ENCODE peak calls at places on chromosomes 2 and 18, in four cellular contexts. One of them, this sample, is unnamed.

GRCh38 chr18:46761054-46761769 is 4.4 kb upstream of the ST8SIA5 start:
- DNase-seq in GM13976: no peak
- DNase-seq in T-helper 9 cell: no peak
- DNase-seq in cardiac fibroblast: no peak
- DNase-seq in this sample: no peak

GRCh38 chr2:72040629-72041403 is 106.8 kb downstream of the CYP26B1 start:
- DNase-seq in GM13976: no peak
- DNase-seq in T-helper 9 cell: no peak
- DNase-seq in cardiac fibroblast: peak
- DNase-seq in this sample: no peak

GRCh38 chr2:31812051-31812798 is 198.6 kb downstream of the MEMO1 start:
- DNase-seq in GM13976: peak
- DNase-seq in T-helper 9 cell: no peak
- DNase-seq in cardiac fibroblast: peak
- DNase-seq in this sample: peak

GRCh38 chr18:79965119-79965902 is 868 bp downstream of the HSBP1L1 start:
- DNase-seq in GM13976: no peak
- DNase-seq in T-helper 9 cell: no peak
- DNase-seq in cardiac fibroblast: peak
- DNase-seq in this sample: no peak

GRCh38 chr2:224523626-224524577 is 61.3 kb downstream of the CUL3 start:
- DNase-seq in GM13976: no peak
- DNase-seq in T-helper 9 cell: no peak
- DNase-seq in cardiac fibroblast: no peak
- DNase-seq in this sample: no peak

GRCh38 chr18:79502785-79503184 is 107.1 kb downstream of the NFATC1 start:
- DNase-seq in GM13976: no peak
- DNase-seq in T-helper 9 cell: no peak
- DNase-seq in cardiac fibroblast: peak
- DNase-seq in this sample: no peak

GRCh38 chr2:45130758-45131157 is 121.5 kb upstream of the SIX2 start:
- DNase-seq in GM13976: no peak
- DNase-seq in T-helper 9 cell: no peak
- DNase-seq in cardiac fibroblast: peak
- DNase-seq in this sample: no peak

GRCh38 chr18:67386028-67386427 is 130.5 kb downstream of the DSEL start:
- DNase-seq in GM13976: no peak
- DNase-seq in T-helper 9 cell: no peak
- DNase-seq in cardiac fibroblast: no peak
- DNase-seq in this sample: no peak

GRCh38 chr2:38666578-38666926 is 638 bp downstream of the GALM start:
- DNase-seq in GM13976: no peak
- DNase-seq in T-helper 9 cell: no peak
- DNase-seq in cardiac fibroblast: peak
- DNase-seq in this sample: no peak

GRCh38 chr2:163601377-163601776 is 134.4 kb downstream of the FIGN start:
- DNase-seq in GM13976: no peak
- DNase-seq in T-helper 9 cell: no peak
- DNase-seq in cardiac fibroblast: no peak
- DNase-seq in this sample: no peak

GRCh38 chr2:156466739-156467405 is 30.7 kb downstream of the GPD2 start:
- DNase-seq in GM13976: no peak
- DNase-seq in T-helper 9 cell: no peak
- DNase-seq in cardiac fibroblast: peak
- DNase-seq in this sample: no peak

GRCh38 chr2:200453142-200453852 is 56.6 kb downstream of the KCTD18 start:
- DNase-seq in GM13976: no peak
- DNase-seq in T-helper 9 cell: no peak
- DNase-seq in cardiac fibroblast: no peak
- DNase-seq in this sample: no peak

GRCh38 chr2:20052872-20053281 is 1.4 kb upstream of the LAPTM4A start:
- DNase-seq in GM13976: no peak
- DNase-seq in T-helper 9 cell: no peak
- DNase-seq in cardiac fibroblast: peak
- DNase-seq in this sample: no peak

GRCh38 chr2:73979686-73980085 is 5.0 kb upstream of the TET3 start:
- DNase-seq in GM13976: no peak
- DNase-seq in T-helper 9 cell: no peak
- DNase-seq in cardiac fibroblast: peak
- DNase-seq in this sample: no peak

GRCh38 chr2:107591541-107591940 is 235.2 kb upstream of the RGPD4 start:
- DNase-seq in GM13976: no peak
- DNase-seq in T-helper 9 cell: no peak
- DNase-seq in cardiac fibroblast: peak
- DNase-seq in this sample: no peak

GRCh38 chr2:154589514-154589913 is 109.0 kb upstream of the KCNJ3 start:
- DNase-seq in GM13976: no peak
- DNase-seq in T-helper 9 cell: no peak
- DNase-seq in cardiac fibroblast: no peak
- DNase-seq in this sample: no peak

GRCh38 chr2:10126627-10127026 is 4.1 kb downstream of the RRM2 start:
- DNase-seq in GM13976: no peak
- DNase-seq in T-helper 9 cell: no peak
- DNase-seq in cardiac fibroblast: peak
- DNase-seq in this sample: no peak

GRCh38 chr18:49663755-49664085 is 101.9 kb downstream of the LIPG start:
- DNase-seq in GM13976: no peak
- DNase-seq in T-helper 9 cell: no peak
- DNase-seq in cardiac fibroblast: peak
- DNase-seq in this sample: no peak

GRCh38 chr2:113080134-113080533 is 12.4 kb downstream of the IL1F10 start:
- DNase-seq in GM13976: peak
- DNase-seq in T-helper 9 cell: no peak
- DNase-seq in cardiac fibroblast: peak
- DNase-seq in this sample: peak

GRCh38 chr2:26764078-26764887 is at the start of gene SLC35F6:
- DNase-seq in GM13976: peak
- DNase-seq in T-helper 9 cell: peak
- DNase-seq in cardiac fibroblast: peak
- DNase-seq in this sample: peak

GRCh38 chr2:120175000-120175581 is 48.1 kb downstream of the TMEM185B start:
- DNase-seq in GM13976: peak
- DNase-seq in T-helper 9 cell: no peak
- DNase-seq in cardiac fibroblast: peak
- DNase-seq in this sample: peak

GRCh38 chr2:241870611-241871537 is 1.3 kb downstream of the RTP5 start:
- DNase-seq in GM13976: no peak
- DNase-seq in T-helper 9 cell: no peak
- DNase-seq in cardiac fibroblast: peak
- DNase-seq in this sample: no peak

GRCh38 chr2:85843543-85843942 is 45.2 kb downstream of the ST3GAL5 start:
- DNase-seq in GM13976: no peak
- DNase-seq in T-helper 9 cell: no peak
- DNase-seq in cardiac fibroblast: peak
- DNase-seq in this sample: no peak

GRCh38 chr2:237414056-237414661 is at the start of gene COL6A3:
- DNase-seq in GM13976: no peak
- DNase-seq in T-helper 9 cell: no peak
- DNase-seq in cardiac fibroblast: peak
- DNase-seq in this sample: no peak

GRCh38 chr18:13219012-13219396 is 444 bp downstream of the LDLRAD4 start:
- DNase-seq in GM13976: no peak
- DNase-seq in T-helper 9 cell: no peak
- DNase-seq in cardiac fibroblast: no peak
- DNase-seq in this sample: no peak

GRCh38 chr2:55943466-55943865 is 19.9 kb upstream of the EFEMP1 start:
- DNase-seq in GM13976: no peak
- DNase-seq in T-helper 9 cell: no peak
- DNase-seq in cardiac fibroblast: no peak
- DNase-seq in this sample: no peak

GRCh38 chr2:168697668-168698121 is 104.7 kb upstream of the NOSTRIN start:
- DNase-seq in GM13976: no peak
- DNase-seq in T-helper 9 cell: no peak
- DNase-seq in cardiac fibroblast: peak
- DNase-seq in this sample: no peak

GRCh38 chr2:237128026-237128703 is 42.5 kb downstream of the COPS8 start:
- DNase-seq in GM13976: no peak
- DNase-seq in T-helper 9 cell: no peak
- DNase-seq in cardiac fibroblast: peak
- DNase-seq in this sample: no peak

GRCh38 chr2:239608723-239609122 is 207.9 kb upstream of the HDAC4 start:
- DNase-seq in GM13976: no peak
- DNase-seq in T-helper 9 cell: no peak
- DNase-seq in cardiac fibroblast: no peak
- DNase-seq in this sample: no peak

GRCh38 chr2:74764429-74765272 is 69.3 kb upstream of the HK2 start:
- DNase-seq in GM13976: no peak
- DNase-seq in T-helper 9 cell: no peak
- DNase-seq in cardiac fibroblast: peak
- DNase-seq in this sample: no peak